ENCODE peak calls at places on chromosomes 6 and 20, in five cellular contexts. U, D, G, J and F are unnamed samples.

GRCh38 chr6:89917216-89917615 is 22.9 kb downstream of the GJA10 start:
- DNase-seq in U (no peak), D (no peak), G (no peak), J (no peak), F (no peak)

GRCh38 chr20:11260611-11261010 is 586.8 kb upstream of the JAG1 start:
- DNase-seq in U (no peak), D (no peak), G (no peak), J (no peak), F (no peak)

GRCh38 chr6:24891004-24891403 is 44.8 kb downstream of the RIPOR2 start:
- DNase-seq in U (no peak), D (no peak), G (no peak), J (no peak), F (no peak)

GRCh38 chr20:11429889-11430580 is 487.7 kb upstream of the BTBD3 start:
- DNase-seq in U (no peak), D (no peak), G (no peak), J (no peak), F (no peak)

GRCh38 chr20:50283922-50284810 is 93.5 kb downstream of the CEBPB start:
- DNase-seq in U (peak; percentile 91), D (no peak), G (peak; percentile 23), J (peak; percentile 48), F (no peak)

GRCh38 chr6:19995575-19996257 is 158.5 kb downstream of the ID4 start:
- DNase-seq in U (no peak), D (no peak), G (no peak), J (no peak), F (no peak)

GRCh38 chr20:20199338-20200160 is 147.2 kb downstream of the CFAP61 start:
- DNase-seq in U (no peak), D (peak; percentile 71), G (no peak), J (no peak), F (no peak)

GRCh38 chr6:133093957-133094356 is 147.2 kb upstream of the EYA4 start:
- DNase-seq in U (peak; percentile 37), D (peak; percentile 48), G (no peak), J (no peak), F (no peak)

GRCh38 chr20:49276895-49277785 is 717 bp downstream of the ZNFX1 start:
- DNase-seq in U (peak; percentile 50), D (no peak), G (peak; percentile 78), J (peak; percentile 49), F (peak; percentile 51)

GRCh38 chr20:11810316-11811130 is 107.2 kb upstream of the BTBD3 start:
- DNase-seq in U (no peak), D (no peak), G (no peak), J (no peak), F (no peak)

GRCh38 chr6:138287144-138287955 is 69.1 kb upstream of the PBOV1 start:
- DNase-seq in U (peak; percentile 83), D (peak; percentile 59), G (peak; percentile 49), J (peak; percentile 67), F (peak; percentile 57)

GRCh38 chr20:36862857-36863668 is 12.9 kb upstream of the TLDC2 start:
- DNase-seq in U (no peak), D (no peak), G (no peak), J (no peak), F (no peak)

GRCh38 chr6:142918339-142919042 is 26.5 kb downstream of the HIVEP2 start:
- DNase-seq in U (no peak), D (no peak), G (no peak), J (no peak), F (no peak)

GRCh38 chr20:50527068-50527605 is 17.0 kb downstream of the PTPN1 start:
- DNase-seq in U (no peak), D (no peak), G (no peak), J (no peak), F (no peak)

GRCh38 chr6:33761922-33762629 is 15.4 kb upstream of the IP6K3 start:
- DNase-seq in U (peak; percentile 73), D (peak; percentile 25), G (peak; percentile 43), J (peak; percentile 83), F (peak; percentile 67)

GRCh38 chr20:43994486-43995100 is 79.9 kb downstream of the TOX2 start:
- DNase-seq in U (no peak), D (no peak), G (no peak), J (no peak), F (no peak)

GRCh38 chr20:63070301-63070625 is 63.5 kb upstream of the BHLHE23 start:
- DNase-seq in U (no peak), D (no peak), G (no peak), J (no peak), F (no peak)

GRCh38 chr6:152146385-152146784 is 338.9 kb downstream of the ESR1 start:
- DNase-seq in U (no peak), D (no peak), G (no peak), J (no peak), F (no peak)

GRCh38 chr20:37921341-37921929 is 18.5 kb downstream of the VSTM2L start:
- DNase-seq in U (no peak), D (no peak), G (no peak), J (no peak), F (no peak)

GRCh38 chr6:7410801-7411200 is 21.2 kb downstream of the RIOK1 start:
- DNase-seq in U (no peak), D (no peak), G (no peak), J (no peak), F (no peak)

GRCh38 chr6:87706187-87706966 is 4.3 kb upstream of the AKIRIN2 start:
- DNase-seq in U (peak; percentile 27), D (no peak), G (no peak), J (no peak), F (no peak)

GRCh38 chr6:30725713-30726505 is 5.8 kb downstream of the TUBB start:
- DNase-seq in U (peak; percentile 58), D (no peak), G (no peak), J (no peak), F (no peak)

GRCh38 chr6:57305112-57305511 is 12.3 kb upstream of the PRIM2 start:
- DNase-seq in U (no peak), D (no peak), G (no peak), J (no peak), F (no peak)

GRCh38 chr6:155765275-155766194 is 309.9 kb upstream of the NOX3 start:
- DNase-seq in U (no peak), D (no peak), G (no peak), J (no peak), F (no peak)

GRCh38 chr6:27977387-27977786 is 20.3 kb downstream of the OR2B6 start:
- DNase-seq in U (no peak), D (no peak), G (no peak), J (no peak), F (no peak)

GRCh38 chr20:58967652-58968429 is 13.2 kb upstream of the NELFCD start:
- DNase-seq in U (no peak), D (no peak), G (no peak), J (no peak), F (no peak)

GRCh38 chr6:109671721-109672120 is 19.3 kb downstream of the AK9 start:
- DNase-seq in U (no peak), D (no peak), G (no peak), J (no peak), F (no peak)

GRCh38 chr6:5446362-5447075 is 185.2 kb downstream of the FARS2 start:
- DNase-seq in U (no peak), D (no peak), G (no peak), J (no peak), F (no peak)

GRCh38 chr20:9912858-9913434 is 74.1 kb upstream of the PAK5 start:
- DNase-seq in U (peak; percentile 72), D (peak; percentile 68), G (peak; percentile 30), J (peak; percentile 21), F (peak; percentile 44)

GRCh38 chr6:4291453-4292403 is 156.4 kb upstream of the ECI2 start:
- DNase-seq in U (no peak), D (no peak), G (no peak), J (no peak), F (no peak)

GRCh38 chr6:112202639-112203341 is 51.6 kb downstream of the LAMA4 start:
- DNase-seq in U (no peak), D (no peak), G (no peak), J (no peak), F (no peak)

GRCh38 chr6:169964440-169965212 is 213.2 kb downstream of the ERMARD start:
- DNase-seq in U (no peak), D (no peak), G (no peak), J (no peak), F (peak; percentile 3)

GRCh38 chr20:35952480-35953410 is 1.6 kb downstream of the SCAND1 start:
- DNase-seq in U (peak; percentile 54), D (no peak), G (no peak), J (no peak), F (peak; percentile 24)

GRCh38 chr6:147586044-147586443 is 77.6 kb downstream of the SAMD5 start:
- DNase-seq in U (no peak), D (no peak), G (no peak), J (peak; percentile 13), F (no peak)

GRCh38 chr6:20197251-20197650 is 15.0 kb downstream of the MBOAT1 start:
- DNase-seq in U (no peak), D (no peak), G (no peak), J (no peak), F (no peak)